ENCODE peak calls at places on chromosomes 3 and 15, in seven cellular contexts. U is HEK293T, V is MV-4-11, C is WTC11, S is tibial artery, Y is D341Med, D is fibroblast of mammary gland. J is an unnamed sample.

GRCh38 chr3:16103472-16103871 is 71.0 kb upstream of the GALNT15 start:
- DNase-seq in U (no peak), V (no peak), C (no peak), S (peak; percentile 68), Y (no peak), D (peak; percentile 87), J (no peak)

GRCh38 chr3:138082085-138082991 is 33.1 kb downstream of the DZIP1L start:
- DNase-seq in U (peak; percentile 48), V (no peak), C (no peak), S (no peak), Y (no peak), D (peak; percentile 81), J (peak; percentile 70)

GRCh38 chr3:46312996-46313395 is 40.9 kb upstream of the CCR2 start:
- DNase-seq in U (no peak), V (peak; percentile 99), C (no peak), S (peak; percentile 69), Y (no peak), D (peak; percentile 45), J (no peak)

GRCh38 chr3:169699536-169700050 is 36.1 kb upstream of the MECOM start:
- DNase-seq in U (no peak), V (no peak), C (no peak), S (peak; percentile 90), Y (no peak), D (peak; percentile 75), J (no peak)

GRCh38 chr3:182650568-182651128 is 142.7 kb upstream of the ATP11B start:
- DNase-seq in U (no peak), V (no peak), C (no peak), S (no peak), Y (no peak), D (no peak), J (no peak)

GRCh38 chr15:48533982-48534381 is 111.5 kb downstream of the FBN1 start:
- DNase-seq in U (no peak), V (no peak), C (no peak), S (no peak), Y (no peak), D (no peak), J (no peak)

GRCh38 chr15:30921106-30921505 is 17.4 kb downstream of the FAN1 start:
- DNase-seq in U (no peak), V (no peak), C (no peak), S (no peak), Y (no peak), D (no peak), J (no peak)

GRCh38 chr3:52845157-52845556 is 10.3 kb upstream of the MUSTN1 start:
- DNase-seq in U (no peak), V (peak; percentile 70), C (no peak), S (peak; percentile 90), Y (no peak), D (peak; percentile 11), J (no peak)

GRCh38 chr3:128698211-128699011 is 27.6 kb upstream of the RAB7A start:
- DNase-seq in U (no peak), V (no peak), C (peak; percentile 57), S (peak; percentile 26), Y (peak; percentile 42), D (no peak), J (peak; percentile 47)

GRCh38 chr3:54046677-54047214 is 75.6 kb upstream of the CACNA2D3 start:
- DNase-seq in U (no peak), V (no peak), C (no peak), S (no peak), Y (no peak), D (peak; percentile 37), J (peak; percentile 46)

GRCh38 chr3:187919535-187919934 is 174.3 kb upstream of the BCL6 start:
- DNase-seq in U (no peak), V (peak; percentile 77), C (no peak), S (no peak), Y (no peak), D (no peak), J (no peak)

GRCh38 chr15:63601026-63601726 is 4.0 kb downstream of the FBXL22 start:
- DNase-seq in U (no peak), V (peak; percentile 33), C (peak; percentile 36), S (no peak), Y (peak; percentile 70), D (no peak), J (peak; percentile 61)

GRCh38 chr3:171056528-171056927 is 30.0 kb upstream of the SLC2A2 start:
- DNase-seq in U (no peak), V (no peak), C (no peak), S (no peak), Y (no peak), D (peak; percentile 75), J (peak; percentile 26)

GRCh38 chr15:33494306-33494705 is 183.5 kb downstream of the RYR3 start:
- DNase-seq in U (no peak), V (no peak), C (no peak), S (no peak), Y (no peak), D (no peak), J (no peak)

GRCh38 chr3:82058809-82059208 is 297.4 kb upstream of the GBE1 start:
- DNase-seq in U (no peak), V (no peak), C (no peak), S (no peak), Y (no peak), D (no peak), J (no peak)

GRCh38 chr3:135752851-135753250 is 212.7 kb upstream of the PPP2R3A start:
- DNase-seq in U (no peak), V (no peak), C (peak; percentile 33), S (no peak), Y (no peak), D (no peak), J (no peak)

GRCh38 chr3:64056616-64057165 is 33.4 kb upstream of the PSMD6 start:
- DNase-seq in U (no peak), V (no peak), C (no peak), S (no peak), Y (no peak), D (peak; percentile 85), J (no peak)

GRCh38 chr3:31779514-31779913 is 201.5 kb downstream of the OSBPL10 start:
- DNase-seq in U (no peak), V (no peak), C (no peak), S (no peak), Y (no peak), D (no peak), J (no peak)

GRCh38 chr15:40314723-40315276 is 7.1 kb upstream of the PLCB2 start:
- DNase-seq in U (no peak), V (no peak), C (no peak), S (no peak), Y (no peak), D (peak; percentile 49), J (no peak)

GRCh38 chr15:81190922-81191507 is 5.7 kb upstream of the IL16 start:
- DNase-seq in U (no peak), V (no peak), C (no peak), S (no peak), Y (no peak), D (peak; percentile 68), J (no peak)

GRCh38 chr3:181572432-181572831 is 139.3 kb upstream of the SOX2 start:
- DNase-seq in U (no peak), V (no peak), C (no peak), S (no peak), Y (no peak), D (no peak), J (no peak)

GRCh38 chr3:12452361-12453330 is 31.6 kb upstream of the TSEN2 start:
- DNase-seq in U (no peak), V (peak; percentile 18), C (no peak), S (no peak), Y (no peak), D (no peak), J (no peak)

GRCh38 chr15:26702381-26702780 is 70.5 kb downstream of the GABRB3 start:
- DNase-seq in U (no peak), V (no peak), C (no peak), S (no peak), Y (no peak), D (no peak), J (no peak)

GRCh38 chr15:84749111-84749991 is 959 bp downstream of the ZNF592 start:
- DNase-seq in U (peak; percentile 35), V (peak; percentile 56), C (peak; percentile 20), S (peak; percentile 38), Y (peak; percentile 37), D (peak; percentile 32), J (no peak)

GRCh38 chr15:60385620-60386552 is 11.9 kb downstream of the ANXA2 start:
- DNase-seq in U (no peak), V (no peak), C (no peak), S (no peak), Y (no peak), D (peak; percentile 26), J (no peak)

GRCh38 chr3:167711439-167711838 is 23.3 kb downstream of the PDCD10 start:
- DNase-seq in U (no peak), V (no peak), C (no peak), S (no peak), Y (no peak), D (no peak), J (no peak)

GRCh38 chr15:23857028-23857641 is 170.0 kb upstream of the NDN start:
- DNase-seq in U (peak; percentile 9), V (peak; percentile 12), C (peak; percentile 69), S (no peak), Y (peak; percentile 74), D (peak; percentile 34), J (peak; percentile 63)

GRCh38 chr15:31467361-31467760 is 140.7 kb downstream of the KLF13 start:
- DNase-seq in U (no peak), V (no peak), C (no peak), S (no peak), Y (no peak), D (no peak), J (no peak)

GRCh38 chr15:29430831-29431230 is 161.2 kb upstream of the NSMCE3 start:
- DNase-seq in U (no peak), V (no peak), C (no peak), S (no peak), Y (no peak), D (no peak), J (no peak)

GRCh38 chr3:141336672-141337522 is 31.4 kb upstream of the ZBTB38 start:
- DNase-seq in U (no peak), V (peak; percentile 94), C (no peak), S (no peak), Y (no peak), D (peak; percentile 95), J (no peak)

GRCh38 chr3:16113704-16114103 is 60.8 kb upstream of the GALNT15 start:
- DNase-seq in U (no peak), V (no peak), C (no peak), S (peak; percentile 81), Y (no peak), D (peak; percentile 99), J (peak; percentile 12)

GRCh38 chr3:178085817-178086123 is 450.5 kb upstream of the KCNMB2 start:
- DNase-seq in U (no peak), V (no peak), C (no peak), S (no peak), Y (no peak), D (no peak), J (no peak)

GRCh38 chr15:74664028-74664616 is 31.7 kb downstream of the EDC3 start:
- DNase-seq in U (no peak), V (no peak), C (no peak), S (peak; percentile 51), Y (no peak), D (peak; percentile 49), J (peak; percentile 14)

GRCh38 chr3:108554233-108554632 is 35.0 kb downstream of the CIP2A start:
- DNase-seq in U (no peak), V (no peak), C (no peak), S (no peak), Y (no peak), D (no peak), J (no peak)